ENCODE peak calls at places on chromosomes 13 and 19, in seven cellular contexts. V is mucosa of descending colon, E is tibial nerve, B is neuronal stem cell, R is astrocyte, I is NT2/D1, Y is left lung. T is an unnamed sample.

GRCh38 chr13:111567637-111568036 is 247.2 kb downstream of the TEX29 start:
- DNase-seq in I (no peak), Y (no peak), V (no peak), B (no peak), E (no peak), R (no peak), T (no peak)

GRCh38 chr13:40668335-40668734 is 1.9 kb upstream of the FOXO1 start:
- DNase-seq in R (no peak), E (peak; percentile 50), I (no peak), V (no peak), Y (no peak), B (no peak), T (no peak)

GRCh38 chr13:27022571-27023311 is 148.9 kb downstream of the USP12 start:
- DNase-seq in R (peak; percentile 68), E (no peak), I (no peak), Y (no peak), V (no peak), B (no peak), T (no peak)

GRCh38 chr19:29445246-29445645 is 80.5 kb upstream of the VSTM2B start:
- DNase-seq in B (no peak), R (no peak), Y (no peak), V (no peak), E (no peak), I (no peak), T (no peak)

GRCh38 chr19:6947745-6948144 is 60.4 kb downstream of the ADGRE1 start:
- DNase-seq in I (no peak), Y (no peak), B (no peak), E (no peak), V (no peak), R (peak; percentile 6), T (no peak)

GRCh38 chr13:99352351-99353271 is 45.4 kb upstream of the GPR183 start:
- DNase-seq in I (no peak), Y (no peak), R (no peak), V (no peak), E (no peak), B (no peak), T (no peak)

GRCh38 chr19:1811472-1811894 is 593 bp downstream of the ATP8B3 start:
- DNase-seq in E (peak; percentile 26), R (peak; percentile 34), I (no peak), B (no peak), Y (peak; percentile 78), V (peak; percentile 74), T (peak; percentile 93)

GRCh38 chr13:98557934-98558630 is 18.8 kb downstream of the STK24 start:
- DNase-seq in E (no peak), I (no peak), B (no peak), R (peak; percentile 65), V (no peak), Y (no peak), T (no peak)

GRCh38 chr13:30429721-30430694 is 7.7 kb downstream of the UBE2L5 start:
- DNase-seq in Y (no peak), R (peak; percentile 94), B (no peak), E (no peak), I (no peak), V (no peak), T (no peak)

GRCh38 chr19:38458991-38459390 is 25.5 kb downstream of the RYR1 start:
- DNase-seq in R (no peak), V (no peak), B (no peak), I (no peak), Y (no peak), E (no peak), T (no peak)

GRCh38 chr19:1177322-1178114 is 3.5 kb upstream of the SBNO2 start:
- DNase-seq in E (no peak), Y (peak; percentile 61), B (no peak), V (no peak), R (peak; percentile 95), I (no peak), T (no peak)

GRCh38 chr19:46413262-46414031 is at the start of gene CCDC8:
- DNase-seq in R (peak; percentile 95), V (peak; percentile 51), I (peak; percentile 92), B (peak; percentile 91), Y (peak; percentile 86), E (peak; percentile 47), T (no peak)

GRCh38 chr13:98208606-98209005 is 31.5 kb upstream of the RNF113B start:
- DNase-seq in B (no peak), V (no peak), E (no peak), Y (no peak), R (no peak), I (no peak), T (no peak)

GRCh38 chr19:38557205-38557799 is 60.5 kb downstream of the MAP4K1 start:
- DNase-seq in R (no peak), B (no peak), E (no peak), I (no peak), Y (peak; percentile 41), V (peak; percentile 58), T (peak; percentile 51)

GRCh38 chr19:16027528-16027927 is 48.8 kb upstream of the TPM4 start:
- DNase-seq in I (no peak), V (no peak), Y (no peak), E (no peak), R (no peak), B (no peak), T (no peak)

GRCh38 chr19:15292847-15293582 is 39.3 kb downstream of the BRD4 start:
- DNase-seq in B (no peak), Y (no peak), I (no peak), R (no peak), V (no peak), E (no peak), T (no peak)

DNA sequence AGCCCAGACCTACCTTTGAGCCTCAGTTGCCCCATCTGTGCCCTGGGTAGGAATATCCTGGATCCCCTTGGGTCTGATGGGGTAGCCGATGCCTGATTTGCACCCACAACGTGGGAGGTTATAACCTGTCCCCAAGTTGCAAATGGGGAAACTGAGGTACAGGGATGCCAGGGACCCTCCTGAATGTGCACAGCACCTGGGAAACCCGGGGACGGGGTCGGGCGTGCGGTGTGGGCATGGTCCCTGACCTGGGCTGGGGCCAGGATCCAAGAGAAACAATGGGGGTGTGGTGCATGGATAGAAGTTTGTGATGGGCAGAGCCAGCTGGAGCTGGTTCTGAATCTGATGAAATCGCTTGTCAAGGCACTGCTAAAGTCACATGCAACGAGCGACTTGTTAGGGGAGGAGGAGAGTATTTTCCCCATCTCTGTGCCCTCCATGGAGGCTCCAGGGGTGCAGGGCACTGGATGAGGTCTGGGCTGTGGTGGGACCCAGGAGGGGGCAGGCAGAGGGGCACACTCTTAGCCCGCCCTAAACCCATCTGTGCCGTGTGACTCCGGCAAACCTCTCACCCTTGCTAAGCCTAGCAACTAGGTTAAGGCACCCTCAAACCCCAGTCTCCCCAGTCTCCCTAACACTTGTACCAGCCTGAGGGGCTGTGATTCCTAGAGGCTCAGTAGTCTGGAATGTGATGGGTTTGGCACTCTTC is 739 bp downstream of the GDF15 start:
- DNase-seq in V (peak; percentile 70), B (no peak), R (no peak), I (no peak), Y (no peak), E (peak; percentile 22), T (no peak)
- H3K4me3 ChIP-seq in V (peak overlapping the region; percentile 30), B (peak overlapping the region; percentile 41), R (peak overlapping the region; percentile 57), I (peak overlapping the region; percentile 13), Y (peak overlapping the region; percentile 33), E (no peak overlapping the region), T (peak overlapping the region; percentile 19)

GRCh38 chr19:11949201-11949600 is 15.6 kb upstream of the ZNF763 start:
- DNase-seq in Y (no peak), V (no peak), I (no peak), R (peak; percentile 16), E (no peak), B (no peak), T (no peak)
- H3K9me3 ChIP-seq in Y (peaks cover 22% of the 10 kb centered on the region), V (peaks cover 99% of the 10 kb centered on the region), I (peaks cover 92% of the 10 kb centered on the region), R (peaks cover 73% of the 10 kb centered on the region), E (peaks cover 11% of the 10 kb centered on the region), B (peaks cover 63% of the 10 kb centered on the region), T (peaks cover 17% of the 10 kb centered on the region)

GRCh38 chr13:49641810-49642291 is 13.5 kb downstream of the ARL11 start:
- DNase-seq in Y (peak; percentile 86), I (no peak), E (peak; percentile 19), B (no peak), R (peak; percentile 79), V (no peak), T (no peak)
- H3K4me3 ChIP-seq in Y (no peak overlapping the region), I (no peak overlapping the region), E (no peak overlapping the region), B (no peak overlapping the region), R (no peak overlapping the region), V (no peak overlapping the region), T (no peak overlapping the region)

GRCh38 chr19:35043906-35044305 is 2.4 kb downstream of the HPN start:
- DNase-seq in E (no peak), R (no peak), I (no peak), B (no peak), V (no peak), Y (no peak), T (no peak)
- H3K9me3 ChIP-seq in E (no peaks in the 10 kb centered on the region), R (no peaks in the 10 kb centered on the region), I (no peaks in the 10 kb centered on the region), B (no peaks in the 10 kb centered on the region), V (no peaks in the 10 kb centered on the region), Y (no peaks in the 10 kb centered on the region), T (no peaks in the 10 kb centered on the region)

GRCh38 chr19:43468354-43469159 is 3.1 kb upstream of the LYPD3 start:
- DNase-seq in Y (no peak), E (no peak), I (no peak), R (no peak), B (no peak), V (no peak), T (no peak)
- H3K4me3 ChIP-seq in Y (no peak overlapping the region), E (no peak overlapping the region), I (no peak overlapping the region), R (no peak overlapping the region), B (no peak overlapping the region), V (no peak overlapping the region), T (no peak overlapping the region)

GRCh38 chr19:37009871-37010270 is 68.4 kb upstream of the ZNF420 start:
- DNase-seq in B (no peak), I (no peak), V (no peak), R (no peak), Y (no peak), E (no peak), T (no peak)

GRCh38 chr19:37012093-37012745 is 66.0 kb upstream of the ZNF420 start:
- DNase-seq in I (no peak), B (no peak), E (no peak), R (no peak), V (no peak), Y (no peak), T (no peak)

DNA sequence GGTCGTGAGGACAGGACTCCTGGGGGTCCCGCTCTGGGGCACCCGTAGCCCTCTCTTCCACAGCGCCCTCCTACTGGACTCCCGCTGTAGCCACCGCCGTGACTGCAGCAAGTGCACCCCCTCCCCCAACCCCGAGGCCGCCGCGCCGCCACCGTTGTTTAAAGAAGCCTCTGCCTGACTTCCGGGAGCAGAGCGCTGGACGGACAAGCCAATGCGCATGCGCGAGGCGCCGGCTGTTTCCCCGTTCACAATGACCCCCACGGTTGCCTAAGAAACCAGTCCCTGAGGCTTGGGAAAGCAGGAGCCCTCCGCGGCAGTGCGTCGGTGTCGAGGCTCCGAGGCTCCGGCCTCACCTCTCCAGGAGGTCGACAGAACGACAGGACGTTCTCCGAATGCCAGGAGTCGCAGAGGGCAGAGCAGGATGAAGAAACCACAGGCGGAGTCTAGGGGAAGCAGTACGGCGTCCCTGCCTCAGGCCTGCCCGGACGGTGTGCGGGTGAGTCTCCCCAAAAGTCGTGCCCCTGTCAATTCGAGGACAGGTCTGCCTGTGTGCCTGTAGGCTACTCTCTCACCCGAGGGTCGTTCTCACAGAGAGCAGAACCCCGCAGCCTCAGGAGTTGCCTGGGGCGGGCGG is 70.5 kb upstream of the ZNF420 start:
- DNase-seq in V (peak; percentile 60), B (no peak), Y (peak; percentile 59), E (no peak), I (peak; percentile 27), R (peak; percentile 37), T (peak; percentile 3)
- H3K9me3 ChIP-seq in V (peaks cover 77% of the 10 kb centered on the region), B (peaks cover 37% of the 10 kb centered on the region), Y (no peaks in the 10 kb centered on the region), E (no peaks in the 10 kb centered on the region), I (peaks cover 8% of the 10 kb centered on the region), R (peaks cover 28% of the 10 kb centered on the region), T (peaks cover 4% of the 10 kb centered on the region)

GRCh38 chr19:19900124-19900523 is 622 bp upstream of the ZNF93 start:
- DNase-seq in I (peak; percentile 13), E (no peak), Y (no peak), R (peak; percentile 88), V (no peak), B (no peak), T (no peak)
- H3K4me3 ChIP-seq in I (peak overlapping the region; percentile 96), E (peak overlapping the region; percentile 53), Y (peak overlapping the region; percentile 68), R (peak overlapping the region; percentile 77), V (no peak overlapping the region), B (peak overlapping the region; percentile 78), T (peak overlapping the region; percentile 59)

T was measured in small intestine.